ENCODE peak calls at places on chromosome 6, in eight cellular contexts. O is stomach, Y is heart right ventricle, C is prostate gland, N is uterus, S is breast epithelium, V is mammary epithelial cell, A is lower lobe of right lung. P is an unnamed sample.

GRCh38 chr6:124765314-124765713 is 196.9 kb upstream of the RNF217 start:
- DNase-seq in O (no peak), Y (peak; percentile 5), C (no peak), N (no peak), S (no peak), V (no peak), A (no peak), P (no peak)

GRCh38 chr6:74133073-74133472 is 437.1 kb downstream of the CD109 start:
- DNase-seq in O (no peak), Y (no peak), C (no peak), N (no peak), S (no peak), V (no peak), A (no peak), P (no peak)

GRCh38 chr6:81696505-81696904 is 56.0 kb downstream of the TENT5A start:
- DNase-seq in O (peak; percentile 29), Y (no peak), C (no peak), N (no peak), S (no peak), V (no peak), A (no peak), P (no peak)

GRCh38 chr6:154993026-154993425 is 2.1 kb upstream of the TIAM2 start:
- DNase-seq in O (peak; percentile 43), Y (no peak), C (no peak), N (no peak), S (no peak), V (no peak), A (no peak), P (no peak)

GRCh38 chr6:150720774-150721233 is 121.1 kb downstream of the PLEKHG1 start:
- DNase-seq in O (no peak), Y (no peak), C (no peak), N (no peak), S (no peak), V (peak; percentile 99), A (no peak), P (no peak)

GRCh38 chr6:158938811-158939254 is 61.2 kb downstream of the RSPH3 start:
- DNase-seq in O (no peak), Y (no peak), C (peak; percentile 28), N (no peak), S (no peak), V (no peak), A (no peak), P (no peak)

GRCh38 chr6:24856954-24857670 is 58.4 kb upstream of the ARMH2 start:
- DNase-seq in O (no peak), Y (no peak), C (no peak), N (no peak), S (no peak), V (no peak), A (no peak), P (no peak)

GRCh38 chr6:72955666-72956065 is 269.6 kb downstream of the KHDC1L start:
- DNase-seq in O (no peak), Y (no peak), C (no peak), N (no peak), S (no peak), V (no peak), A (no peak), P (no peak)

GRCh38 chr6:168999392-168999791 is 254.3 kb downstream of the THBS2 start:
- DNase-seq in O (no peak), Y (no peak), C (no peak), N (no peak), S (no peak), V (no peak), A (no peak), P (no peak)

GRCh38 chr6:169009658-169010057 is 244.0 kb downstream of the THBS2 start:
- DNase-seq in O (no peak), Y (no peak), C (no peak), N (no peak), S (no peak), V (no peak), A (no peak), P (no peak)

GRCh38 chr6:169008641-169009040 is 245.0 kb downstream of the THBS2 start:
- DNase-seq in O (no peak), Y (no peak), C (no peak), N (no peak), S (no peak), V (no peak), A (no peak), P (no peak)

GRCh38 chr6:169000022-169000421 is 253.6 kb downstream of the THBS2 start:
- DNase-seq in O (no peak), Y (no peak), C (no peak), N (no peak), S (no peak), V (no peak), A (no peak), P (no peak)

GRCh38 chr6:169005141-169005540 is 248.5 kb downstream of the THBS2 start:
- DNase-seq in O (no peak), Y (no peak), C (no peak), N (no peak), S (no peak), V (no peak), A (no peak), P (no peak)
- H3K9me3 ChIP-seq in O (no peaks in the 10 kb centered on the region), Y (peaks cover 4% of the 10 kb centered on the region), C (no peaks in the 10 kb centered on the region), N (no peaks in the 10 kb centered on the region), S (no peaks in the 10 kb centered on the region), V (no peaks in the 10 kb centered on the region), A (no peaks in the 10 kb centered on the region), P (no peaks in the 10 kb centered on the region)

GRCh38 chr6:109482913-109483743 is at the start of gene ZBTB24:
- DNase-seq in O (peak; percentile 93), Y (peak; percentile 87), C (peak; percentile 91), N (peak; percentile 90), S (peak; percentile 85), V (peak; percentile 87), A (peak; percentile 95), P (peak; percentile 65)

GRCh38 chr6:109485536-109485935 is 2.5 kb upstream of the ZBTB24 start:
- DNase-seq in O (no peak), Y (no peak), C (no peak), N (no peak), S (no peak), V (no peak), A (no peak), P (no peak)

GRCh38 chr6:109484161-109484560 is 1.1 kb upstream of the ZBTB24 start:
- DNase-seq in O (no peak), Y (no peak), C (no peak), N (no peak), S (no peak), V (no peak), A (no peak), P (no peak)

GRCh38 chr6:109486068-109486467 is 3.0 kb upstream of the ZBTB24 start:
- DNase-seq in O (no peak), Y (no peak), C (no peak), N (no peak), S (no peak), V (peak; percentile 48), A (no peak), P (no peak)

GRCh38 chr6:109483744-109484075 is 691 bp upstream of the ZBTB24 start:
- DNase-seq in O (no peak), Y (no peak), C (no peak), N (no peak), S (no peak), V (no peak), A (no peak), P (no peak)
- H3K27me3 ChIP-seq in O (no peaks in the 10 kb centered on the region), Y (no peaks in the 10 kb centered on the region), C (no peaks in the 10 kb centered on the region), N (no peaks in the 10 kb centered on the region), S (no peaks in the 10 kb centered on the region), V (no peaks in the 10 kb centered on the region), A (no peaks in the 10 kb centered on the region), P (no peaks in the 10 kb centered on the region)

DNA sequence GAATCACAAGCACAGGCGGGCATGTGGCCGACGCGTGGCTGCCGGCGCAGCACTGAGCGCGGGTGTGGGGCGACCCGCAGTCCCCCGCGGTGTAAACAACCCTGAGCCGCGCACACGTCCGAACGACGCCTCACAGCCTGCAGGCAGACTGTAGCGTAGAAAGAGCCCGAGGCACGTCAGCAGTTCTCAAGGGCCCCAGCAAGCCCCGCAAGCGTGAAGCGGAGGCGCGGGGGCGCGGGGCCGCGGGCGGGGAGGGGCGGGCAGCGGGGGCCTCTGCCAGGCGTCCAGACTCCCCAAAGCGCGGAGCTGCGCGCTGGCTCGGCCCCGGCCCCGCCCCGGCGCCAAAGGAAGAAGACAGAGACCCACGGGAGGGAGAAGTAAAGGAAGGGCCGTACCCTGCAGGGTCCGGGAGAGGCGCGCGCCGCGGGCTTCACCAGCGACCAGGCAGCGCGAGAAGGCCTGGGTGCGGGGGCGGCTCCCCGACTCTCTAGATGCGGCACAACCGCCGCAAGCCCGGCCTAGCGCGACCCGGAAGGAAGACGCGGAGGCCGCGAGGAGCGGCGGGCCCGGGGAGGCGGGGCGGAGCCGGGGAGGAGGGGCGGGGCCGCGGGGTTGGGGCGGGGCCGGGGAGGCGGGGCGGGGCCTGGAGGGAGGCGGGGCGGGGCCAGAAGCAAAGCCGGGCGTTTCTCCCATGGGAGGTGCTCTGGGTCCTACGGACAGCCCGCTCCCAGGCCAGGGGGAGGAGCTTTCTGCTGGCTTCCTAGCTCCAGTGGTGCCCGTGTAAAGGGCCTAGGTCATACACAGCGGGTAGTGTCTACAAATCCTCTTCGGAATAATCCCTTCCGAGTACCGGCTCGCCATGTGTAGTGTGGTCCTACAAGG is at the start of gene FBXL4:
- DNase-seq in O (peak; percentile 86), Y (peak; percentile 86), C (peak; percentile 68), N (peak; percentile 79), S (peak; percentile 57), V (peak; percentile 73), A (peak; percentile 91), P (peak; percentile 33)
- H3K27ac ChIP-seq in O (peak within 1 kb of the TSS; percentile 95), Y (peak within 1 kb of the TSS; percentile 21), C (peak within 1 kb of the TSS; percentile 76), N (peak within 1 kb of the TSS; percentile 80), S (peak within 1 kb of the TSS; percentile 87), V (peak within 1 kb of the TSS; percentile 84), A (peak within 1 kb of the TSS; percentile 91), P (peak within 1 kb of the TSS; percentile 81)

GRCh38 chr6:170034294-170034693 is 256.6 kb downstream of the DLL1 start:
- DNase-seq in O (peak; percentile 21), Y (no peak), C (peak; percentile 60), N (no peak), S (peak; percentile 74), V (no peak), A (peak; percentile 17), P (no peak)

GRCh38 chr6:170031684-170032121 is 259.2 kb downstream of the DLL1 start:
- DNase-seq in O (peak; percentile 25), Y (no peak), C (no peak), N (peak; percentile 8), S (no peak), V (no peak), A (peak; percentile 42), P (no peak)

GRCh38 chr6:170033666-170034065 is 257.2 kb downstream of the DLL1 start:
- DNase-seq in O (peak; percentile 15), Y (no peak), C (no peak), N (peak; percentile 5), S (peak; percentile 2), V (no peak), A (no peak), P (no peak)

GRCh38 chr6:170032197-170032596 is 258.7 kb downstream of the DLL1 start:
- DNase-seq in O (peak; percentile 22), Y (no peak), C (no peak), N (peak; percentile 5), S (peak; percentile 11), V (no peak), A (peak; percentile 32), P (no peak)

DNA sequence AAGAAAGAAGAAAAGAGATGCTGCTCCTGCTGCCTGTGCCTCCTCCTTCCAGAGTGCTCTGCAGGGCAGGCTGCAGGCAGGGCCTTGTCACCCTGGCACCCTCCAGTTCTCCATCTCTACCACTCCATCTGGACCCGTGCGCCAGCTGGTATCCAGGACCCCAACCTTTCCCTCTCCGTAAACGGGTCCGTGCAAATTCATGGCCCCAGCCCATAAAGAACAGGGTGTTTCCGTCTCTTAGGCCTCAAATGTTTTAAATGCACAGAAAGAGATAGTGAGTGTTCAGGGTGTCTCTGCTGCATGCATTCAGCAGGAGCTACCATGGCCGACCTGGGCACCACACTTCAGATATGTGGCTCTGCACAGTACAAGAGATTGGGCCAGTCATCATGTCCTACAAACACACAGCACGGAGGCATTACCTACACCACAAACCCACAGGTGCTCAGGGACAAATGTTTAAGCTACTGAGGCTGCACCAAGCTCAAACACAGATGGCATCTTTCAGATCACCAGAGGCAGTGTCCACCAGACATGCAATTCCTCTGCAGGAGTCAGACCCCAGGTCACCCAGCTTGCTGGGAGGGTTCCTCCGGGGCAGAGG is 258.1 kb downstream of the DLL1 start:
- DNase-seq in O (peak; percentile 7), Y (no peak), C (no peak), N (peak; percentile 5), S (peak; percentile 10), V (no peak), A (no peak), P (no peak)
- H3K9me3 ChIP-seq in O (peaks cover 5% of the 10 kb centered on the region), Y (peaks cover 5% of the 10 kb centered on the region), C (no peaks in the 10 kb centered on the region), N (no peaks in the 10 kb centered on the region), S (no peaks in the 10 kb centered on the region), V (peaks cover 9% of the 10 kb centered on the region), A (peaks cover 4% of the 10 kb centered on the region), P (peaks cover 3% of the 10 kb centered on the region)

P was measured in thoracic aorta.